ENCODE peak calls at places on chromosomes 2 and 18, in eight cellular contexts. One of them, this sample, is unnamed.

GRCh38 chr2:228747478-228747877 is 523.6 kb downstream of the PID1 start:
- DNase-seq in IMR-90: no peak
- DNase-seq in choroid plexus epithelial cell: no peak
- DNase-seq in upper lobe of right lung: no peak
- DNase-seq in ascending aorta: no peak
- DNase-seq in kidney epithelial cell: no peak
- DNase-seq in left ventricle myocardium inferior: no peak
- DNase-seq in cardiac fibroblast: no peak
- DNase-seq in this sample: no peak

GRCh38 chr2:112149194-112149593 is 11.0 kb downstream of the FBLN7 start:
- DNase-seq in ascending aorta: no peak
- DNase-seq in left ventricle myocardium inferior: no peak
- DNase-seq in upper lobe of right lung: peak
- DNase-seq in cardiac fibroblast: no peak
- DNase-seq in kidney epithelial cell: no peak
- DNase-seq in choroid plexus epithelial cell: no peak
- DNase-seq in IMR-90: no peak
- DNase-seq in this sample: no peak

GRCh38 chr18:48488388-48488850 is 50.4 kb upstream of the CTIF start:
- DNase-seq in choroid plexus epithelial cell: peak
- DNase-seq in upper lobe of right lung: peak
- DNase-seq in IMR-90: peak
- DNase-seq in left ventricle myocardium inferior: peak
- DNase-seq in ascending aorta: no peak
- DNase-seq in cardiac fibroblast: peak
- DNase-seq in kidney epithelial cell: peak
- DNase-seq in this sample: peak

GRCh38 chr2:208373460-208374089 is 33.0 kb upstream of the PTH2R start:
- DNase-seq in upper lobe of right lung: no peak
- DNase-seq in IMR-90: peak
- DNase-seq in left ventricle myocardium inferior: no peak
- DNase-seq in cardiac fibroblast: peak
- DNase-seq in kidney epithelial cell: no peak
- DNase-seq in ascending aorta: no peak
- DNase-seq in choroid plexus epithelial cell: peak
- DNase-seq in this sample: peak

GRCh38 chr2:709138-709779 is 32.1 kb upstream of the TMEM18 start:
- DNase-seq in upper lobe of right lung: no peak
- DNase-seq in IMR-90: no peak
- DNase-seq in cardiac fibroblast: no peak
- DNase-seq in choroid plexus epithelial cell: no peak
- DNase-seq in ascending aorta: no peak
- DNase-seq in kidney epithelial cell: no peak
- DNase-seq in left ventricle myocardium inferior: no peak
- DNase-seq in this sample: no peak

GRCh38 chr2:183021613-183022012 is 16.6 kb downstream of the NCKAP1 start:
- DNase-seq in choroid plexus epithelial cell: no peak
- DNase-seq in IMR-90: no peak
- DNase-seq in left ventricle myocardium inferior: no peak
- DNase-seq in cardiac fibroblast: no peak
- DNase-seq in ascending aorta: no peak
- DNase-seq in kidney epithelial cell: no peak
- DNase-seq in upper lobe of right lung: no peak
- DNase-seq in this sample: no peak

GRCh38 chr2:42581257-42581656 is 12.8 kb downstream of the MTA3 start:
- DNase-seq in kidney epithelial cell: no peak
- DNase-seq in cardiac fibroblast: no peak
- DNase-seq in IMR-90: no peak
- DNase-seq in choroid plexus epithelial cell: no peak
- DNase-seq in left ventricle myocardium inferior: no peak
- DNase-seq in upper lobe of right lung: no peak
- DNase-seq in ascending aorta: no peak
- DNase-seq in this sample: no peak

GRCh38 chr18:67515987-67516431 is 511 bp downstream of the DSEL start:
- DNase-seq in kidney epithelial cell: peak
- DNase-seq in upper lobe of right lung: peak
- DNase-seq in choroid plexus epithelial cell: peak
- DNase-seq in IMR-90: peak
- DNase-seq in left ventricle myocardium inferior: peak
- DNase-seq in cardiac fibroblast: peak
- DNase-seq in ascending aorta: peak
- DNase-seq in this sample: peak

GRCh38 chr2:121155502-121156056 is 129.4 kb downstream of the TFCP2L1 start:
- DNase-seq in cardiac fibroblast: no peak
- DNase-seq in kidney epithelial cell: no peak
- DNase-seq in ascending aorta: no peak
- DNase-seq in choroid plexus epithelial cell: no peak
- DNase-seq in left ventricle myocardium inferior: no peak
- DNase-seq in IMR-90: no peak
- DNase-seq in upper lobe of right lung: peak
- DNase-seq in this sample: no peak

GRCh38 chr2:86223098-86223681 is 23.9 kb downstream of the MRPL35 start:
- DNase-seq in IMR-90: peak
- DNase-seq in kidney epithelial cell: no peak
- DNase-seq in cardiac fibroblast: peak
- DNase-seq in ascending aorta: peak
- DNase-seq in left ventricle myocardium inferior: peak
- DNase-seq in upper lobe of right lung: no peak
- DNase-seq in choroid plexus epithelial cell: peak
- DNase-seq in this sample: no peak

GRCh38 chr18:22538463-22538862 is 120.7 kb upstream of the CTAGE1 start:
- DNase-seq in cardiac fibroblast: no peak
- DNase-seq in kidney epithelial cell: no peak
- DNase-seq in upper lobe of right lung: no peak
- DNase-seq in ascending aorta: no peak
- DNase-seq in choroid plexus epithelial cell: no peak
- DNase-seq in left ventricle myocardium inferior: peak
- DNase-seq in IMR-90: no peak
- DNase-seq in this sample: no peak

GRCh38 chr2:209596275-209596674 is 172.4 kb downstream of the MAP2 start:
- DNase-seq in upper lobe of right lung: no peak
- DNase-seq in IMR-90: no peak
- DNase-seq in left ventricle myocardium inferior: no peak
- DNase-seq in ascending aorta: no peak
- DNase-seq in cardiac fibroblast: no peak
- DNase-seq in choroid plexus epithelial cell: no peak
- DNase-seq in kidney epithelial cell: no peak
- DNase-seq in this sample: no peak

GRCh38 chr2:120037995-120038541 is 25.2 kb downstream of the EPB41L5 start:
- DNase-seq in upper lobe of right lung: no peak
- DNase-seq in kidney epithelial cell: no peak
- DNase-seq in cardiac fibroblast: peak
- DNase-seq in choroid plexus epithelial cell: no peak
- DNase-seq in IMR-90: peak
- DNase-seq in left ventricle myocardium inferior: no peak
- DNase-seq in ascending aorta: no peak
- DNase-seq in this sample: no peak

GRCh38 chr2:227415538-227416424 is 28.0 kb upstream of the SCYGR1 start:
- DNase-seq in upper lobe of right lung: peak
- DNase-seq in IMR-90: peak
- DNase-seq in choroid plexus epithelial cell: peak
- DNase-seq in left ventricle myocardium inferior: peak
- DNase-seq in kidney epithelial cell: no peak
- DNase-seq in ascending aorta: no peak
- DNase-seq in cardiac fibroblast: peak
- DNase-seq in this sample: peak

GRCh38 chr18:41338341-41338740 is 616.7 kb upstream of the PIK3C3 start:
- DNase-seq in cardiac fibroblast: no peak
- DNase-seq in upper lobe of right lung: no peak
- DNase-seq in kidney epithelial cell: no peak
- DNase-seq in choroid plexus epithelial cell: no peak
- DNase-seq in left ventricle myocardium inferior: no peak
- DNase-seq in IMR-90: no peak
- DNase-seq in ascending aorta: no peak
- DNase-seq in this sample: no peak

GRCh38 chr2:27588308-27588707 is 5.5 kb downstream of the ZNF512 start:
- DNase-seq in left ventricle myocardium inferior: no peak
- DNase-seq in kidney epithelial cell: no peak
- DNase-seq in cardiac fibroblast: no peak
- DNase-seq in IMR-90: no peak
- DNase-seq in choroid plexus epithelial cell: no peak
- DNase-seq in upper lobe of right lung: no peak
- DNase-seq in ascending aorta: no peak
- DNase-seq in this sample: no peak

GRCh38 chr2:227228061-227228667 is 63.7 kb downstream of the COL4A3 start:
- DNase-seq in left ventricle myocardium inferior: peak
- DNase-seq in kidney epithelial cell: peak
- DNase-seq in upper lobe of right lung: peak
- DNase-seq in ascending aorta: no peak
- DNase-seq in cardiac fibroblast: no peak
- DNase-seq in IMR-90: no peak
- DNase-seq in choroid plexus epithelial cell: no peak
- DNase-seq in this sample: no peak

GRCh38 chr2:30823452-30823851 is 16.2 kb upstream of the CAPN13 start:
- DNase-seq in cardiac fibroblast: no peak
- DNase-seq in IMR-90: no peak
- DNase-seq in choroid plexus epithelial cell: no peak
- DNase-seq in upper lobe of right lung: no peak
- DNase-seq in left ventricle myocardium inferior: no peak
- DNase-seq in kidney epithelial cell: no peak
- DNase-seq in ascending aorta: no peak
- DNase-seq in this sample: no peak

GRCh38 chr2:226993171-226993570 is 157.3 kb downstream of the RHBDD1 start:
- DNase-seq in IMR-90: no peak
- DNase-seq in choroid plexus epithelial cell: no peak
- DNase-seq in upper lobe of right lung: no peak
- DNase-seq in cardiac fibroblast: no peak
- DNase-seq in kidney epithelial cell: no peak
- DNase-seq in ascending aorta: no peak
- DNase-seq in left ventricle myocardium inferior: no peak
- DNase-seq in this sample: no peak

GRCh38 chr2:53859354-53860159 is at the start of gene GPR75:
- DNase-seq in choroid plexus epithelial cell: peak
- DNase-seq in left ventricle myocardium inferior: peak
- DNase-seq in upper lobe of right lung: peak
- DNase-seq in kidney epithelial cell: no peak
- DNase-seq in cardiac fibroblast: peak
- DNase-seq in IMR-90: peak
- DNase-seq in ascending aorta: no peak
- DNase-seq in this sample: peak
- H3K4me3 ChIP-seq in choroid plexus epithelial cell: peak
- H3K4me3 ChIP-seq in left ventricle myocardium inferior: peak
- H3K4me3 ChIP-seq in upper lobe of right lung: peak
- H3K4me3 ChIP-seq in kidney epithelial cell: peak
- H3K4me3 ChIP-seq in cardiac fibroblast: peak
- H3K4me3 ChIP-seq in IMR-90: peak
- H3K4me3 ChIP-seq in ascending aorta: peak
- H3K4me3 ChIP-seq in this sample: peak

GRCh38 chr2:28927878-28928277 is 33.4 kb downstream of the WDR43 start:
- DNase-seq in left ventricle myocardium inferior: no peak
- DNase-seq in kidney epithelial cell: no peak
- DNase-seq in choroid plexus epithelial cell: peak
- DNase-seq in IMR-90: peak
- DNase-seq in cardiac fibroblast: no peak
- DNase-seq in ascending aorta: no peak
- DNase-seq in upper lobe of right lung: no peak
- DNase-seq in this sample: no peak

GRCh38 chr2:28927469-28927868 is 33.0 kb downstream of the WDR43 start:
- DNase-seq in IMR-90: no peak
- DNase-seq in left ventricle myocardium inferior: no peak
- DNase-seq in upper lobe of right lung: no peak
- DNase-seq in kidney epithelial cell: no peak
- DNase-seq in ascending aorta: no peak
- DNase-seq in cardiac fibroblast: no peak
- DNase-seq in choroid plexus epithelial cell: no peak
- DNase-seq in this sample: no peak

GRCh38 chr2:28934769-28935168 is 40.3 kb downstream of the WDR43 start:
- DNase-seq in cardiac fibroblast: no peak
- DNase-seq in upper lobe of right lung: no peak
- DNase-seq in ascending aorta: no peak
- DNase-seq in left ventricle myocardium inferior: no peak
- DNase-seq in IMR-90: no peak
- DNase-seq in choroid plexus epithelial cell: no peak
- DNase-seq in kidney epithelial cell: no peak
- DNase-seq in this sample: no peak

GRCh38 chr2:28926837-28927236 is 32.4 kb downstream of the WDR43 start:
- DNase-seq in choroid plexus epithelial cell: no peak
- DNase-seq in kidney epithelial cell: no peak
- DNase-seq in upper lobe of right lung: no peak
- DNase-seq in cardiac fibroblast: no peak
- DNase-seq in IMR-90: peak
- DNase-seq in ascending aorta: no peak
- DNase-seq in left ventricle myocardium inferior: no peak
- DNase-seq in this sample: no peak

GRCh38 chr2:28929581-28929980 is 35.1 kb downstream of the WDR43 start:
- DNase-seq in ascending aorta: no peak
- DNase-seq in left ventricle myocardium inferior: no peak
- DNase-seq in upper lobe of right lung: no peak
- DNase-seq in cardiac fibroblast: no peak
- DNase-seq in IMR-90: no peak
- DNase-seq in choroid plexus epithelial cell: no peak
- DNase-seq in kidney epithelial cell: no peak
- DNase-seq in this sample: no peak
- H3K4me3 ChIP-seq in ascending aorta: no peak
- H3K4me3 ChIP-seq in left ventricle myocardium inferior: no peak
- H3K4me3 ChIP-seq in upper lobe of right lung: no peak
- H3K4me3 ChIP-seq in cardiac fibroblast: no peak
- H3K4me3 ChIP-seq in IMR-90: no peak
- H3K4me3 ChIP-seq in choroid plexus epithelial cell: no peak
- H3K4me3 ChIP-seq in kidney epithelial cell: no peak
- H3K4me3 ChIP-seq in this sample: no peak

DNA sequence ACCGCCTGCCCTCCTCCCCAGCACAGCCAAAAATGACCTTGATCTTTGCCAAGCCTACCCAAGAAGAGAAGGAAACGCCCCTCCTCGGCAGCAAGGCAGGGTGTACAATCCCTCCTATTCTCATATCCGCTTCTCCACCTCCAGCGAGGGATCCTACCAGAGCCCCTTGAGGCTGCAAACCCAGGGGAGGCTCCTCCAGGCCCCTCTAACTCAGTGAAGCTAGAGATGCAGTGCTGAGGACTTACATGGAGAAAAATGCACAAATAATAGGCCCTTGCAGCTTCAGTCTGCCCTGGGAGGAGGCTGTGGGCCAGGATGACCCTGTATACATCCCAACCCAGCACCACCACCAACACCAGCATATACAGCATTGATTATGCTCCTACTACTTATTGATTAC is 46.9 kb upstream of the POMC start:
- DNase-seq in choroid plexus epithelial cell: no peak
- DNase-seq in upper lobe of right lung: no peak
- DNase-seq in kidney epithelial cell: no peak
- DNase-seq in ascending aorta: no peak
- DNase-seq in left ventricle myocardium inferior: no peak
- DNase-seq in cardiac fibroblast: no peak
- DNase-seq in IMR-90: no peak
- DNase-seq in this sample: no peak
- H3K4me3 ChIP-seq in choroid plexus epithelial cell: no peak
- H3K4me3 ChIP-seq in upper lobe of right lung: no peak
- H3K4me3 ChIP-seq in kidney epithelial cell: no peak
- H3K4me3 ChIP-seq in ascending aorta: no peak
- H3K4me3 ChIP-seq in left ventricle myocardium inferior: peak
- H3K4me3 ChIP-seq in cardiac fibroblast: no peak
- H3K4me3 ChIP-seq in IMR-90: no peak
- H3K4me3 ChIP-seq in this sample: no peak

DNA sequence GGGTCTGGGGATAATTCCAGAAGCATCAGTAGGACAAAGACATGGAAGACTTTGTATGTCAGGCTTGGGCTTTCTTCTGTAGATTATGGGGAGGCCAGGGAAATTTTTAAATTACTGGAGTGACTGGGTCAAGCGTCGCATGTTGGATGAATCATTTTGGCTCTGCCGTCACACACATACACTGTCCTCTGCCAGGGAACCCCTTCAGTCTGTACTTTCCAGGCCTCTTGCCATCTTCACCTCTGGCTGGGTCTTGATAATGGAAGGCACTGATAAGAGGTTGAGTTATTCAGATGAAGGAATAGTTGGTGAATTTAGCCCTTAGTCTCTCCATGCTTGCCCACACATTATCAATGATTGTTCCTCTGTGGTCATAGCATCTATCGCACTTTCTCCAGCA is 895.1 kb upstream of the CELF4 start:
- DNase-seq in ascending aorta: no peak
- DNase-seq in kidney epithelial cell: no peak
- DNase-seq in upper lobe of right lung: no peak
- DNase-seq in IMR-90: no peak
- DNase-seq in left ventricle myocardium inferior: no peak
- DNase-seq in cardiac fibroblast: no peak
- DNase-seq in choroid plexus epithelial cell: no peak
- DNase-seq in this sample: no peak
- H3K4me3 ChIP-seq in ascending aorta: no peak
- H3K4me3 ChIP-seq in kidney epithelial cell: no peak
- H3K4me3 ChIP-seq in upper lobe of right lung: no peak
- H3K4me3 ChIP-seq in IMR-90: no peak
- H3K4me3 ChIP-seq in left ventricle myocardium inferior: no peak
- H3K4me3 ChIP-seq in cardiac fibroblast: no peak
- H3K4me3 ChIP-seq in choroid plexus epithelial cell: no peak
- H3K4me3 ChIP-seq in this sample: no peak

This sample was measured in retinal pigment epithelial cell.